ENCODE peak calls at places on chromosomes 4 and X, in ten cellular contexts. I is ovary; M is CD8-positive, alpha-beta memory T cell; X is suprapubic skin; Y is tibial artery; U is PC-9; K is lower lobe of right lung; N is naive thymus-derived CD4-positive, alpha-beta T cell; Q is CD4-positive, alpha-beta memory T cell; W is left lung. J is an unnamed sample.

GRCh38 chr4:139951051-139951450 is 202.9 kb downstream of the MAML3 start:
- DNase-seq in Y (no peak), W (no peak), K (no peak), I (no peak), N (no peak), M (no peak), Q (no peak), U (no peak), X (no peak), J (no peak)

GRCh38 chrX:81257817-81258216 is 55.9 kb downstream of the SH3BGRL start:
- DNase-seq in M (no peak), X (no peak), Q (no peak), U (no peak), W (no peak), Y (no peak), N (no peak), I (no peak), K (no peak), J (no peak)

GRCh38 chr4:129093173-129093974 is at the start of gene SCLT1:
- DNase-seq in U (peak; percentile 90), Q (peak; percentile 96), M (peak; percentile 97), W (peak; percentile 100), Y (peak; percentile 99), K (peak; percentile 100), N (peak; percentile 95), X (peak; percentile 99), I (peak; percentile 98), J (peak; percentile 99)

GRCh38 chr4:25982962-25983361 is 68.9 kb downstream of the SMIM20 start:
- DNase-seq in U (no peak), N (no peak), I (no peak), Q (no peak), M (no peak), X (no peak), Y (no peak), W (no peak), K (no peak), J (peak; percentile 27)

GRCh38 chrX:42944381-42944998 is 166.5 kb upstream of the PPP1R2C start:
- DNase-seq in M (no peak), N (peak; percentile 25), U (no peak), X (no peak), Q (peak; percentile 44), W (no peak), Y (no peak), I (no peak), K (no peak), J (no peak)

GRCh38 chr4:97892596-97893266 is 250.5 kb downstream of the STPG2 start:
- DNase-seq in I (no peak), X (no peak), M (no peak), Y (no peak), Q (no peak), N (no peak), K (no peak), U (no peak), W (no peak), J (no peak)

GRCh38 chr4:164802301-164802700 is 48.4 kb downstream of the SMIM31 start:
- DNase-seq in I (no peak), Y (no peak), U (no peak), Q (no peak), N (no peak), W (no peak), M (no peak), X (no peak), K (no peak), J (no peak)

GRCh38 chrX:134868766-134869495 is 121.9 kb upstream of the SMIM10 start:
- DNase-seq in U (peak; percentile 80), K (no peak), W (no peak), Y (no peak), M (no peak), I (no peak), N (no peak), X (no peak), Q (no peak), J (no peak)

GRCh38 chr4:16616981-16617380 is 281.5 kb downstream of the LDB2 start:
- DNase-seq in K (no peak), N (no peak), Q (no peak), Y (no peak), M (no peak), W (no peak), X (no peak), I (no peak), U (no peak), J (no peak)

GRCh38 chrX:94288325-94288724 is 614.3 kb downstream of the FAM133A start:
- DNase-seq in U (no peak), K (no peak), I (no peak), X (no peak), W (no peak), Q (no peak), N (no peak), M (no peak), Y (no peak), J (no peak)

GRCh38 chr4:26938516-26938915 is 77.9 kb downstream of the STIM2 start:
- DNase-seq in M (no peak), Y (no peak), N (no peak), U (no peak), I (no peak), W (no peak), X (no peak), K (no peak), Q (no peak), J (no peak)

DNA sequence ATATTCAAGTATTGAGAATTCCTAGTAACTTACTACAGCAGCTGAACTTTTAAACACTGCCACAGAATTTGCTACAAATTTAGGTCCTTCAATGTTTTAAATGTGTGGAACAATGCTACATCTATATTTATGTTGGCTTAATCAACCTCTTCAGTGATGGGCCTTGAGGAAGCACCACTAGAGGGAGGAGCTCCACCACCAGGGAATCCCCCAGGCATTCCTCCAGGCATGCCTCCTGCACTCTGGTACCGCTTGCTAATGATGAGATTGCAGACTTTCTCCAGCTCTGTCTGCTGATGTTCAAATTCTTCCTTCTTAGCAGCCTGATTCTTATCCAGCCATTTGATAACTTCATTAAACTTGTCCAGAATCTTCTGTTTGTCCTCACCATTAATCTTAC is 190.8 kb downstream of the HTR2C start:
- DNase-seq in U (no peak), K (no peak), Y (no peak), I (no peak), W (no peak), X (no peak), M (no peak), Q (no peak), N (no peak), J (peak; percentile 71)
- H3K27me3 ChIP-seq in U (no peaks in the 10 kb centered on the region), K (no peaks in the 10 kb centered on the region), Y (no peaks in the 10 kb centered on the region), I (no peaks in the 10 kb centered on the region), W (no peaks in the 10 kb centered on the region), X (no peaks in the 10 kb centered on the region), M (no peaks in the 10 kb centered on the region), Q (no peaks in the 10 kb centered on the region), N (no peaks in the 10 kb centered on the region), J (no peaks in the 10 kb centered on the region)

GRCh38 chrX:71103110-71103983 is 3.2 kb downstream of the CXorf65 start:
- DNase-seq in M (peak; percentile 39), N (peak; percentile 46), X (no peak), I (no peak), Y (no peak), U (no peak), K (peak; percentile 46), Q (peak; percentile 65), W (no peak), J (peak; percentile 74)

GRCh38 chrX:71107762-71108360 is 1.3 kb upstream of the CXorf65 start:
- DNase-seq in K (no peak), Q (peak; percentile 61), M (no peak), U (no peak), N (peak; percentile 46), I (no peak), X (no peak), Y (no peak), W (no peak), J (no peak)

GRCh38 chrX:71106427-71106826 is at the start of gene CXorf65:
- DNase-seq in N (no peak), K (no peak), W (no peak), M (no peak), U (no peak), Q (no peak), Y (no peak), I (no peak), X (no peak), J (no peak)

GRCh38 chrX:71107245-71107644 is 705 bp upstream of the CXorf65 start:
- DNase-seq in I (no peak), M (no peak), U (no peak), Q (no peak), W (no peak), N (no peak), Y (no peak), K (no peak), X (no peak), J (no peak)

GRCh38 chrX:71105638-71106037 is 902 bp downstream of the CXorf65 start:
- DNase-seq in W (no peak), X (no peak), M (no peak), Q (peak; percentile 40), Y (no peak), U (no peak), I (no peak), N (no peak), K (no peak), J (no peak)
- H3K27me3 ChIP-seq in W (no peaks in the 10 kb centered on the region), X (no peaks in the 10 kb centered on the region), M (no peaks in the 10 kb centered on the region), Q (no peaks in the 10 kb centered on the region), Y (no peaks in the 10 kb centered on the region), U (no peaks in the 10 kb centered on the region), I (no peaks in the 10 kb centered on the region), N (no peaks in the 10 kb centered on the region), K (no peaks in the 10 kb centered on the region), J (no peaks in the 10 kb centered on the region)

DNA sequence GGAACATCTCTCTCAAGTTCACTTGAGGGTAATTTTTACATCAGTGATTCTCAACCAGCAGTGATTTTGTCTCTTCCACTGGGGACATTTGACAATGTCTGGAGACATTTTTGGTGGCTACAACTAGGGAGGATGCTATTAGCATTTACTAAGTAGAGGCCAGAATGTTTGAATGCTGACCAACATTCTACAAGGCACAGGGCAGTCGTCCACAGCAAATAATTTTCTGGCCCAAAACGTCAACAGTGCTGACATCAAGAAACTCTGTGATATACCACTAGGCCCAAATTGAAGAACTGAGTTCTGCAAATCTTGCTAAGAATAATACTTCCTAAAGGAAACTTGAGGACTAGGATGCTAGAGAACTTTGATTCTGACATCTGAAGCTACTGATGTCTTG is 7.1 kb downstream of the KLKB1 start:
- DNase-seq in X (no peak), I (no peak), Y (no peak), W (no peak), U (no peak), M (no peak), Q (no peak), N (no peak), K (no peak), J (no peak)
- H3K27me3 ChIP-seq in X (no peaks in the 10 kb centered on the region), I (no peaks in the 10 kb centered on the region), Y (no peaks in the 10 kb centered on the region), W (no peaks in the 10 kb centered on the region), U (no peaks in the 10 kb centered on the region), M (no peaks in the 10 kb centered on the region), Q (no peaks in the 10 kb centered on the region), N (no peaks in the 10 kb centered on the region), K (no peaks in the 10 kb centered on the region), J (no peaks in the 10 kb centered on the region)

DNA sequence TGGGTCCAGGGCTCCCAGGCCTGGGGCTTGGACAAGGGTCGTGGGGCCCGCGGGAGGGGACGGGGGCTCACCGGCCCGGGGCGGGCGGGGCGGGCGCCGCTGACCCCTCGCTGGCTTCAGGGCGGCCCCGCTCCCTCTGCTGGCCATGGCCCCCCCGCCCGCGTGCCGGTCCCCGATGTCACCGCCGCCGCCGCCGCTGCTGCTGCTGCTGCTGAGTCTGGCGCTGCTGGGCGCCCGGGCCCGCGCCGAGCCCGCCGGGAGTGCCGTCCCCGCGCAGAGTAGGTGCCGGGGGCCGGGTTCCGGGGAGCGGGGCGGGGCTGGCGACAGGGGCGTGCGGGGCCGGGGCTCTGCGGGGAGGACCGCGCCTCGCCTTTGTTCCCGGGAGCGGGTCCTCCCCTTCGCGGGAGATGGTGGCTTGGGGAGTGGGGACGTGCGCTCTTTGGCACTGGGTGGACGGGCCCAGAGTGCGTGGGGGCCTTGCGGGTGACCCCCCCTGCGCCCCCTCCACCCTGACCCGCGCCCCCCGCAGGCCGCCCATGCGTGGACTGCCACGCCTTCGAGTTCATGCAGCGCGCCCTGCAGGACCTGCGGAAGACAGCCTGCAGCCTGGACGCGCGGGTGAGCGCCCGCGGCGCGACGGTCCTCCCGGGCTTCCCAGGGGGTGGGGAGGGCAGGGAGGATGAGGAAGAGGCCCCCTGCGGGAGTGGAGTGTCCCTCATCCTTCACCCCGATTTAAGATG is 16.8 kb upstream of the NAT8L start:
- DNase-seq in N (peak; percentile 14), Y (no peak), W (peak; percentile 86), X (peak; percentile 67), M (peak; percentile 32), U (no peak), I (no peak), Q (peak; percentile 43), K (peak; percentile 50), J (peak; percentile 72)
- H3K27me3 ChIP-seq in N (peaks cover 7% of the 10 kb centered on the region), Y (no peaks in the 10 kb centered on the region), W (peaks cover 92% of the 10 kb centered on the region), X (peaks cover 75% of the 10 kb centered on the region), M (peaks cover 7% of the 10 kb centered on the region), U (no peaks in the 10 kb centered on the region), I (peaks cover 4% of the 10 kb centered on the region), Q (no peaks in the 10 kb centered on the region), K (peaks cover 55% of the 10 kb centered on the region), J (peaks cover 42% of the 10 kb centered on the region)

J was measured in endodermal cell.